ENCODE peak calls at places on chromosomes 1 and 21, in four cellular contexts. P is cardiac muscle cell, X is fibroblast of pulmonary artery, G is cardiac fibroblast. T is an unnamed sample.

GRCh38 chr1:23004112-23004511 is 11.5 kb downstream of the TEX46 start:
- DNase-seq in X (no peak), P (no peak), G (no peak), T (no peak)

GRCh38 chr1:110152133-110152785 is 2.0 kb downstream of the SLC6A17 start:
- DNase-seq in X (no peak), P (no peak), G (peak), T (no peak)

GRCh38 chr1:182394055-182394775 is 2.6 kb upstream of the GLUL start:
- DNase-seq in X (no peak), G (no peak), P (no peak), T (no peak)

GRCh38 chr1:55472784-55473183 is 257.6 kb upstream of the USP24 start:
- DNase-seq in G (peak), X (peak), P (no peak), T (no peak)

GRCh38 chr1:47853059-47853458 is 144.1 kb downstream of the TRABD2B start:
- DNase-seq in G (no peak), X (no peak), P (no peak), T (no peak)

GRCh38 chr21:42806489-42807140 is 72.7 kb downstream of the WDR4 start:
- DNase-seq in X (no peak), P (no peak), G (no peak), T (no peak)

GRCh38 chr1:43410571-43410970 is 20.9 kb downstream of the SZT2 start:
- DNase-seq in P (no peak), X (no peak), G (no peak), T (no peak)

GRCh38 chr21:37568916-37569315 is 202.3 kb downstream of the DYRK1A start:
- DNase-seq in P (no peak), X (no peak), G (no peak), T (no peak)

GRCh38 chr1:202221911-202222909 is 28.6 kb downstream of the LGR6 start:
- DNase-seq in X (no peak), P (no peak), G (no peak), T (no peak)

GRCh38 chr1:207327994-207328393 is 6.5 kb downstream of the CD55 start:
- DNase-seq in P (no peak), X (peak), G (peak), T (peak)

GRCh38 chr1:231702804-231703203 is 76.2 kb downstream of the DISC1 start:
- DNase-seq in G (peak), X (peak), P (no peak), T (peak)

GRCh38 chr1:87336623-87337067 is 8.0 kb downstream of the LMO4 start:
- DNase-seq in P (no peak), G (no peak), X (no peak), T (no peak)

GRCh38 chr1:87337606-87338005 is 8.9 kb downstream of the LMO4 start:
- DNase-seq in P (no peak), X (no peak), G (no peak), T (no peak)

GRCh38 chr1:87334351-87335174 is 5.9 kb downstream of the LMO4 start:
- DNase-seq in G (peak), P (peak), X (no peak), T (no peak)

GRCh38 chr1:87333692-87334347 is 5.1 kb downstream of the LMO4 start:
- DNase-seq in G (peak), P (no peak), X (no peak), T (no peak)

DNA sequence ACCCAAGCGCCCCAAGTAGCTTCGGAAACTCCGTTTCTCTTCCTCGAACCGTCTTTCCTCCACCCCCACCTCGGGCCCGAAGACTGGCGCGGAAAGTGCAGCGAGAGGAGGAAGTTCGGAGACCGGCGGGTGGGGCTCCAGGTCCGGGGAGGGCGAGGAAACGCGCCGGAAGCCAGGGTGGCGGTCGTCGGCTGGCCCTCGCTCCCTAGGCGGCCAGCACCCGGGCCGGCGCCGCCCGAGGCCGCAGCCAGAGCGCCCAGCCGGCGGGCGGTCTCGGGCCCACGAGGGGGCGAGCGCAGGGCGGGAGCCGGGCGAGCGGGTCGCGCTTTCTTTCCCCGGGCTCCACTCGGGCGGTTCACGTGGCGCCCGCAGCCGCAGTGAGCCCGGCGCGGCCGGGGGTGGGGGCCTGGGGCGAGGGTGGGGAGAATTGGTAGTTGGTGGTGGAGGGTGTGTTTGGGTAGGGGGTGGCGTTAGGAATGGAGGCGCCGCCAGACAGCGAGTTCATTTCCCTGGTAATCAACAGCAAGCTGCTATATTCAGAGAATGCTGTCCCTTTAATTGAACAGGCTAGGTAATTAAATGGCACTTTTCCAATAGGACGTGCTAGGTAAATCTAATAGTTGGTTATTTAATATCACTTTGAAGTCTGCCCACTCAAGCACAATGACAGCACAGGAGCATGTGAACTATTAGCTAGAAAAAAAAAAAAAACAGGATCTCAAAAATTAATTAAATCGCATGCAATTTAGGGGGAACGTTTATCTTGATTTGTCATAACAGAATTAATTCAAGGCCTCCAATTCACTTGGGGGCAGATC is 6.7 kb downstream of the LMO4 start:
- DNase-seq in P (peak), X (peak), G (peak), T (no peak)
- TF ChIP-seq CTCF in P (peak), X (no peak), G (no peak), T (no peak)

GRCh38 chr1:3136532-3136931 is 67.5 kb downstream of the PRDM16 start:
- DNase-seq in P (no peak), G (no peak), X (no peak), T (no peak)

GRCh38 chr1:3139871-3140837 is 71.2 kb downstream of the PRDM16 start:
- DNase-seq in X (no peak), P (peak), G (no peak), T (no peak)

GRCh38 chr1:3137111-3138100 is 68.4 kb downstream of the PRDM16 start:
- DNase-seq in G (no peak), X (no peak), P (no peak), T (no peak)

GRCh38 chr1:3139451-3139852 is 70.4 kb downstream of the PRDM16 start:
- DNase-seq in G (no peak), P (no peak), X (no peak), T (no peak)

GRCh38 chr1:3138623-3139151 is 69.7 kb downstream of the PRDM16 start:
- DNase-seq in X (no peak), P (no peak), G (no peak), T (no peak)
- TF ChIP-seq CTCF in X (no peak), P (no peak), G (no peak), T (no peak)

DNA sequence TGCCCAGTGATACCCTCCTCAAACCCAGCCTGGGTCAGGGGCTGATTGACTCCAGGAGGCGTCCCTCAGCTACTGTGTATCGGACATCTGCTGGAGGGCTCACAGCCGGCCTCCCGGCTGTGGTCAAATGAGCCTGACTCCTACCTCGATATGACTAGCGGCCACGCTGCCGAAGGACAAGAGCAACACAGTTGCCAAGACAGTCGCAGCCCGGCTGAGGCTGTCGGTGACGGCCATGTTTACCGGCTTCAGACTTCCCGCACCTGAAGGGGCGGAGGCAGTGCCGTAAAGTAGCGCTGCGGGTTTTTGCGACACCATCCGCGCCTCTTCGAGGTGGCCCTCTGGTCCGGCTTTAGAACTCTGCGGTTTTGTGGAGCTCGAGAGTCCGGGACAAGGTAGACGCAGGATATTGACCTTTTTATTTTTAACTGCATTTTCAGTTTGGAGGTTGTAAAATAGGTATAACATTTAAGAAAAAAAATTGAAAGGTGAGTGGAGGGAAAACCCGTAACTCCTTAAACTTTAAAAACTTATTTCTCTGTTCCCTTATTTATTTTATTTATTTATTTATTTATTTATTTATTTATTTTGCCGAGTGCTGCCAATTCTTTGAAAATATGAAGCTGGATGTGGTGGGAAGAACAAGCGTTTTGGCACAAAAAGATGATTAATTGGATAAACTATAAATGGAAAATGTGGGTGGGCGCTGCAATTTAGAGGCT is at the start of gene PIGK:
- DNase-seq in X (peak), G (peak), P (peak), T (peak)
- TF ChIP-seq CTCF in X (no peak), G (no peak), P (no peak), T (no peak)

DNA sequence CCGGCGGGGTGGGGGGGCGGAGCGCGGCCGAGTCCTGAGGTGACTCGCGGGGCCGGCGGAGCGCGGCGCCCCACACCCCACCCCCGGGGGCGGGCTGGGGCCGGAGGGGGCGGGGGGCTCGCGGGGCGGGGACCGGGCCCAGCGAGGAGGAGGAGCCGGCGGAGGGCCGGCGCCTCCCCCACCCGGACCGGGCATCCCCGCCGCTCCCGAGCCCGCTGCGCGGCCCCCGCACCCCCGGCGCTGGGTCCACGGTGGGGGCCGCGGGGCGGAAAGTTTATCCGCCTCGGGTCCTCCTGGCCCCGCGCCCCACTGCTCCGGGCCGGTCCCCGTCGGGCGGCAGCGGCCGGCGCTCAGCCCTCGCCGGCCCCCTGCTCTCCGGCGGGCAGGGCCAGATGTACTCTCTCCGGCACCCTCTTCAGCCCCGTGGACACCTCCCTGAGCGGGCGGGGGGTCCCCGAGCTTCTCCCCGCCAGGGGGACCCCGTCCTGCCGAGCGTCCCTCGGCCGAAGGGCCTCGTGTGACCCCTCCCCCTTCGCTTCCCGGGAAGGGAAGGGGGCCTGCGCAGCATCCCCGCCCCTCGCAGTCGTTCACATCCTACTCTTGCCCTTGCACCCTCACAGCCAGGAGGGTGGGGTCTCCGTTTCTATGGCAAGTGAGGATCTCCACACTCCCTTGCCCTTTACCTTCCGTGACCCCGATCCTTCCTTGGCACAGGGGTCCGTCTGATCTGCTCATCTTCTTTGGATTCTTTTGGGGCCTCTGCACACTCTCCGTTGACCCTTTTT is 659 bp downstream of the CAMTA1 start:
- DNase-seq in X (peak), G (no peak), P (peak), T (no peak)
- TF ChIP-seq CTCF in X (no peak), G (no peak), P (no peak), T (peak)

DNA sequence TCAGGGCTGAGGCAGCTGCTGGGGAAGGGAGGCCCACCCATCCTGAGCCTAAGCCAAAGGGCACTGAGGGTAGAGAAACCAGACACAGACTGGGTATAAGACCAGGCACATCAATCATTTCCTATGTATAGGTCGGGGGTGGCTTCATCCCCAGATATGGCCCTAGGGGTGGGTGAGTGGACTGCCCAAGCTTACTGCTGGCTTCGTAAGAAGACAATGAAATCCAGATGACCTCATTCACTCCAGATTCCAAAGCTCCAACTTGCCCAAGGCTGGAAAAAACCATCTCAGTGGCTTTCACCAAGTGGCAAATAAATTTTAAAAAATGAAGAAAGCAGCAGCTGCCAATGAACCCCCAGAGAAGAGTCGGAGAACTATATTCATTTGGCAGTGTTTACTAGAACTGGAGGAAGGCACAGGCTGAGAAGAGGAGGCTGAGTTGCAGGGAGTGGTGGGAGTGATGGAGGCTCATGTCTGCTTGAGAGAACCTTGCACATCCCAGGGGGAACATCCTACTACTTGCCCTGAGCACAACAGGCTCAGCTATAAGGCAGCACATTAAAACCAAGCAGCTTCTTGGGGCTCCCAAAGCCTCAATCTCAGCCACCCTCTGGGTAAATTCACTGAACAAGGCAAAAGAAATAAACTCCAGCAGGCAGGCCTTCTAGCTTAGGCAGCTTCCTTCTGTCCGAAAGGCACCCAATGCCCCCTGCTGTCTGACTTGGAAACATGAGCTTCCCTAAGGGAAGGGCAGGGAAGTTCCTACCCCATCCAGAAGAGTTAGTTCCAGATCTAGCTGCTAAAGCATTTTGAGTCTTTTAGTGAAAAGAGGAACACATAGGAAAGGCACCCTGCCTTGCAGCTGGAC is 14.1 kb downstream of the PEA15 start:
- DNase-seq in P (peak), X (peak), G (peak), T (peak)
- TF ChIP-seq CTCF in P (peak), X (peak), G (peak), T (peak)